ENCODE peak calls at places on chromosomes 13 and 19, in six cellular contexts. I is psoas muscle, H is adrenal gland, W is heart right ventricle, F is IMR-90, Z is heart left ventricle. U is an unnamed sample.
A peak's percentile ranks its signal among the peaks of the same experiment; 100 is the strongest.

GRCh38 chr19:44050740-44051653 is 839 bp upstream of the ZNF223 start:
- DNase-seq in I (no peak), H (no peak), W (no peak), F (no peak), Z (no peak), U (no peak)

GRCh38 chr13:44692173-44692713 is 116.1 kb upstream of the TSC22D1 start:
- DNase-seq in I (no peak), H (no peak), W (no peak), F (peak; percentile 43), Z (no peak), U (peak; percentile 35)

GRCh38 chr13:51541809-51542258 is 42.4 kb upstream of the WDFY2 start:
- DNase-seq in I (no peak), H (no peak), W (no peak), F (no peak), Z (no peak), U (no peak)

GRCh38 chr19:53982611-53983010 is 8.8 kb upstream of the CACNG6 start:
- DNase-seq in I (peak; percentile 53), H (no peak), W (peak; percentile 53), F (no peak), Z (peak; percentile 55), U (peak; percentile 24)

GRCh38 chr19:45920458-45920857 is 5.9 kb upstream of the NANOS2 start:
- DNase-seq in I (no peak), H (no peak), W (no peak), F (no peak), Z (no peak), U (no peak)

GRCh38 chr13:43331676-43332075 is 308.3 kb downstream of the DNAJC15 start:
- DNase-seq in I (no peak), H (no peak), W (no peak), F (peak; percentile 10), Z (no peak), U (peak; percentile 6)

GRCh38 chr19:3132971-3133792 is 2.7 kb upstream of the GNA15 start:
- DNase-seq in I (no peak), H (peak; percentile 56), W (no peak), F (peak; percentile 21), Z (no peak), U (no peak)

GRCh38 chr13:42218576-42218975 is 53.4 kb upstream of the AKAP11 start:
- DNase-seq in I (no peak), H (peak; percentile 38), W (no peak), F (no peak), Z (no peak), U (no peak)

GRCh38 chr13:107006646-107007045 is 438.7 kb upstream of the ARGLU1 start:
- DNase-seq in I (no peak), H (no peak), W (no peak), F (peak; percentile 25), Z (no peak), U (peak; percentile 61)

GRCh38 chr19:6215701-6216235 is 64.0 kb downstream of the MLLT1 start:
- DNase-seq in I (no peak), H (no peak), W (no peak), F (no peak), Z (peak; percentile 28), U (no peak)

GRCh38 chr19:6214881-6215541 is 64.8 kb downstream of the MLLT1 start:
- DNase-seq in I (peak; percentile 13), H (no peak), W (no peak), F (no peak), Z (peak; percentile 23), U (no peak)

GRCh38 chr19:6217752-6218403 is 61.9 kb downstream of the MLLT1 start:
- DNase-seq in I (no peak), H (no peak), W (no peak), F (no peak), Z (no peak), U (no peak)

GRCh38 chr19:6216996-6217751 is 62.6 kb downstream of the MLLT1 start:
- DNase-seq in I (no peak), H (no peak), W (peak; percentile 50), F (peak; percentile 13), Z (peak; percentile 29), U (peak; percentile 63)

DNA sequence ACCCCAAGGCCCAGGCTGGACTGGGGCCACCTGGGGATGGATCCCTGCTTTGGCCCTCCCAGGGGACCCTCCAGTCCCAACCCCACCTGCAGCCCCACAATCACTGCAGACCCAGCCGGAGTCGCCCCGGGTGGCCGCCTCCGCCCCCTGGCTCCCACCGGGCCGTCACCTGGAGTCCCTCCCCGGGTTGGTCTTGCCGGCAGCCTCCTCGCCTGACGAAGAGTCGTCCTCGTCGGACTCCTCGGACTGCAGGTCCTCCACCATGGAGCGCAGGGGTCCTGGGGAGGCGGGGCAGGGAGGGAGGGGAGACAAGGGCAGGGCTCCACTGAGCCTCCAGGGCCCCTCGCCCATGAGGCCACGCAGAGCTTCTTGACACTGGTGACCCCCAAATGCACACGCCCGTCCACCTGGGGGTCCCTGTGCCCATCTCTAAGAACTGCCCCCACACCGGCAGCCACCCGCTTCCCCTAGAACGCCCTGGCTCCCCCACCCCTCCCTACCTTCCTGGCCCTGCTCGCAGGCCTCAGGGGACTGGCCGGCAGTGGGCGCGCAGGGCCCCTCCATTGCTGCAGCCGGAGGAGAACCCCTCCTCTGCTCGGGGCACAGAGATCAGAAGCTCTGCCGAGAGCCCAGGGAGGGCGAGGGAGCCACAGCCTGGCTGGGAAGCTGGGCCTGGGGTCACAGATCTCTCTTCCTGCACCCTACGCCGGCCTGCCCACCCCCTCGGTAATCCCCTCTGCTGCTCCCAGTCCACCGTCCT is 63.4 kb downstream of the MLLT1 start:
- DNase-seq in I (no peak), H (no peak), W (no peak), F (no peak), Z (peak; percentile 21), U (no peak)
- H3K27ac ChIP-seq in I (no peak overlapping the region), H (no peak overlapping the region), W (no peak overlapping the region), F (no peak overlapping the region), Z (no peak overlapping the region), U (no peak overlapping the region)

GRCh38 chr19:41428481-41428859 is 1.3 kb upstream of the B3GNT8 start:
- DNase-seq in I (no peak), H (no peak), W (no peak), F (no peak), Z (no peak), U (no peak)
- H3K27ac ChIP-seq in I (peak overlapping the region; percentile 72), H (peak overlapping the region; percentile 54), W (peak overlapping the region; percentile 92), F (no peak overlapping the region), Z (peak overlapping the region; percentile 88), U (no peak overlapping the region)

GRCh38 chr19:18089726-18090125 is 3.0 kb upstream of the IL12RB1 start:
- DNase-seq in I (no peak), H (no peak), W (no peak), F (no peak), Z (no peak), U (no peak)
- H3K27ac ChIP-seq in I (no peak overlapping the region), H (no peak overlapping the region), W (no peak overlapping the region), F (no peak overlapping the region), Z (peak overlapping the region; percentile 89), U (no peak overlapping the region)

GRCh38 chr19:55005684-55006488 is 32.2 kb downstream of the GP6 start:
- DNase-seq in I (no peak), H (peak; percentile 51), W (no peak), F (no peak), Z (no peak), U (peak; percentile 77)
- H3K27ac ChIP-seq in I (no peak overlapping the region), H (peak overlapping the region; percentile 47), W (no peak overlapping the region), F (no peak overlapping the region), Z (peak overlapping the region; percentile 71), U (no peak overlapping the region)

DNA sequence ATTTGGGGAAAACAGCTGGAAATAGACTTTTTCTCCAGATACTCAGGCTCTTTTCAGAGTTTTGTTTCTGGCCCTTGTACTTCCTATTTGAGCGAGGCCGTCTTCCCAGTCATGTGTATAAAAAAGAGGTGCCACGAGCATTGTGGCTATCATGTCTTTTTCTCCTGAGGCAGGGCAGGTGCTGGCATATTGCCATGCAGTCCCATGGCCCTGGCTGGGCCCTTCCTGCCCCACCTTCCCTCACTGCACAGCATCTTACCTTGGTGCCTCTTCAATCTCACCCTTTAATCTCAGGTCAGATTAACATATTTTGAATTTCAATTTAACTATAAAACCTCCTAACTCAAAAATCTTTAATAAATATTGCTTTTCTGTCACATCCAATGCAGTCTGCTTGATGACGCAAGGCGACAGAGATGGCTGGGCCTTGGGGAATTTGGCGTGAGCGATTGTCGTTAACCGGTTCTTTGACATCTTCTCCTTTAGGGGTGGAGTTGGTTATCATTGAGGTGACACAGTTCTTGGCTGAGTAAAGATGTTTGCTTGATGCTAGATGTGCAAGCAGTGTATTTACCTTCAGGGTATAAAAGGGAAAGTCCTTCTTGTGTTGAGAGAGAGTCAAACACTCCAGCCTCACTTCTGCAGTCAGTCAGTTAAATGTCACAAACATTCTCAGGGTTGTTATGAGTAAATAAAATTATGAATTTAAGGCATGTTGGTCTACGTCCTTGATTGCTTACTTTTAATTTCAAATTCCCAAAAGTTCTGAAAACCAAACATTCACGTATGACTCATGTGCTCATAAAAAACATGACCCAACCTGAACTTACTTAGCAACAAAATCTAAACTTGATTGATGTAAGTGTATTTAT is 289.9 kb downstream of the MYO16 start:
- DNase-seq in I (no peak), H (peak; percentile 43), W (no peak), F (peak; percentile 26), Z (no peak), U (peak; percentile 49)
- H3K27ac ChIP-seq in I (no peak overlapping the region), H (peak overlapping the region; percentile 96), W (no peak overlapping the region), F (no peak overlapping the region), Z (no peak overlapping the region), U (no peak overlapping the region)